ENCODE peak calls at places on chromosomes 11 and 22, in seven cellular contexts. One of them, this sample, is unnamed.
A peak's percentile ranks its signal among the peaks of the same experiment; 100 is the strongest.

GRCh38 chr22:25494774-25495173 is 69.7 kb upstream of the GRK3 start:
- DNase-seq in activated T-cell treated with anti-CD3 and anti-CD28 coated beads for 1 hour: no peak
- DNase-seq in GDM1: peak; percentile 18
- DNase-seq in brain pericyte: no peak
- DNase-seq in epithelial cell of esophagus: no peak
- DNase-seq in germinal center: no peak
- DNase-seq in substantia nigra: no peak
- DNase-seq in this sample: peak; percentile 43

GRCh38 chr11:119314748-119315138 is 2.2 kb downstream of the MCAM start:
- DNase-seq in activated T-cell treated with anti-CD3 and anti-CD28 coated beads for 1 hour: no peak
- DNase-seq in germinal center: no peak
- DNase-seq in GDM1: no peak
- DNase-seq in epithelial cell of esophagus: no peak
- DNase-seq in substantia nigra: no peak
- DNase-seq in brain pericyte: no peak
- DNase-seq in this sample: no peak

GRCh38 chr11:63682045-63682915 is 980 bp downstream of the RTN3 start:
- DNase-seq in activated T-cell treated with anti-CD3 and anti-CD28 coated beads for 1 hour: no peak
- DNase-seq in germinal center: no peak
- DNase-seq in epithelial cell of esophagus: peak; percentile 36
- DNase-seq in GDM1: no peak
- DNase-seq in substantia nigra: peak; percentile 35
- DNase-seq in brain pericyte: no peak
- DNase-seq in this sample: no peak

GRCh38 chr11:61061081-61061826 is 41.0 kb upstream of the CD5 start:
- DNase-seq in GDM1: no peak
- DNase-seq in brain pericyte: no peak
- DNase-seq in activated T-cell treated with anti-CD3 and anti-CD28 coated beads for 1 hour: peak; percentile 59
- DNase-seq in germinal center: peak; percentile 57
- DNase-seq in substantia nigra: no peak
- DNase-seq in epithelial cell of esophagus: peak; percentile 77
- DNase-seq in this sample: peak; percentile 52

GRCh38 chr11:57546869-57547518 is 9.6 kb downstream of the SMTNL1 start:
- DNase-seq in GDM1: no peak
- DNase-seq in epithelial cell of esophagus: peak; percentile 52
- DNase-seq in germinal center: no peak
- DNase-seq in brain pericyte: no peak
- DNase-seq in activated T-cell treated with anti-CD3 and anti-CD28 coated beads for 1 hour: no peak
- DNase-seq in substantia nigra: no peak
- DNase-seq in this sample: peak; percentile 35

GRCh38 chr11:69386594-69387408 is 92.8 kb downstream of the MYEOV start:
- DNase-seq in GDM1: no peak
- DNase-seq in activated T-cell treated with anti-CD3 and anti-CD28 coated beads for 1 hour: no peak
- DNase-seq in epithelial cell of esophagus: no peak
- DNase-seq in substantia nigra: no peak
- DNase-seq in brain pericyte: no peak
- DNase-seq in germinal center: no peak
- DNase-seq in this sample: no peak

GRCh38 chr11:67302571-67303131 is 679 bp upstream of the SSH3 start:
- DNase-seq in substantia nigra: no peak
- DNase-seq in brain pericyte: peak; percentile 55
- DNase-seq in activated T-cell treated with anti-CD3 and anti-CD28 coated beads for 1 hour: no peak
- DNase-seq in epithelial cell of esophagus: peak; percentile 35
- DNase-seq in GDM1: no peak
- DNase-seq in germinal center: no peak
- DNase-seq in this sample: no peak

GRCh38 chr11:9535189-9535781 is 38.2 kb upstream of the WEE1 start:
- DNase-seq in brain pericyte: no peak
- DNase-seq in GDM1: peak; percentile 34
- DNase-seq in germinal center: peak; percentile 77
- DNase-seq in substantia nigra: peak; percentile 37
- DNase-seq in epithelial cell of esophagus: peak; percentile 95
- DNase-seq in activated T-cell treated with anti-CD3 and anti-CD28 coated beads for 1 hour: peak; percentile 83
- DNase-seq in this sample: peak; percentile 40

GRCh38 chr11:64885367-64886286 is 7.2 kb upstream of the EHD1 start:
- DNase-seq in germinal center: no peak
- DNase-seq in substantia nigra: no peak
- DNase-seq in brain pericyte: no peak
- DNase-seq in activated T-cell treated with anti-CD3 and anti-CD28 coated beads for 1 hour: no peak
- DNase-seq in GDM1: no peak
- DNase-seq in epithelial cell of esophagus: peak; percentile 80
- DNase-seq in this sample: no peak